ENCODE peak calls at places on chromosome 15, in six cellular contexts. J, O, R, I, U and K are unnamed samples.
A peak's percentile ranks its signal among the peaks of the same experiment; 100 is the strongest.

GRCh38 chr15:98103570-98103969 is 143.1 kb downstream of the ARRDC4 start:
- DNase-seq in I (no peak), O (no peak), R (no peak), U (no peak), J (no peak), K (no peak)

GRCh38 chr15:89908226-89908625 is 4.5 kb downstream of the ARPIN start:
- DNase-seq in I (no peak), U (no peak), J (no peak), R (no peak), O (no peak), K (no peak)

GRCh38 chr15:71564217-71564616 is 246.1 kb upstream of the NR2E3 start:
- DNase-seq in R (no peak), U (no peak), J (no peak), O (no peak), I (no peak), K (no peak)

GRCh38 chr15:77983708-77984445 is 93.6 kb downstream of the TBC1D2B start:
- DNase-seq in I (no peak), O (peak; percentile 49), J (no peak), U (peak; percentile 56), R (no peak), K (no peak)

GRCh38 chr15:28887344-28888174 is 1.8 kb downstream of the APBA2 start:
- DNase-seq in I (no peak), R (no peak), J (no peak), U (no peak), O (no peak), K (no peak)

GRCh38 chr15:89195836-89196235 is 25.5 kb downstream of the RLBP1 start:
- DNase-seq in R (no peak), O (peak; percentile 91), U (peak; percentile 58), I (no peak), J (no peak), K (no peak)

GRCh38 chr15:43867096-43867495 is 40.3 kb downstream of the WDR76 start:
- DNase-seq in R (no peak), I (no peak), J (no peak), O (no peak), U (no peak), K (no peak)

GRCh38 chr15:92631721-92632120 is 23.9 kb downstream of the FAM174B start:
- DNase-seq in U (no peak), J (no peak), O (no peak), R (no peak), I (no peak), K (no peak)

GRCh38 chr15:51075364-51075763 is 19.3 kb downstream of the TNFAIP8L3 start:
- DNase-seq in R (no peak), I (no peak), J (no peak), U (no peak), O (peak; percentile 59), K (no peak)

GRCh38 chr15:65368646-65369045 is 9.2 kb downstream of the IGDCC3 start:
- DNase-seq in J (no peak), R (no peak), U (no peak), O (no peak), I (no peak), K (no peak)

GRCh38 chr15:93929375-93930094 is 301.8 kb upstream of the MCTP2 start:
- DNase-seq in R (no peak), O (peak; percentile 98), U (no peak), J (peak; percentile 5), I (no peak), K (no peak)

GRCh38 chr15:72784233-72784876 is 797 bp upstream of the ADPGK start:
- DNase-seq in J (peak; percentile 6), O (peak; percentile 91), U (no peak), R (peak; percentile 82), I (no peak), K (no peak)

GRCh38 chr15:63524316-63525015 is 20.1 kb downstream of the USP3 start:
- DNase-seq in I (no peak), O (no peak), U (no peak), R (no peak), J (no peak), K (no peak)

GRCh38 chr15:67832031-67832551 is 6.8 kb downstream of the SKOR1 start:
- DNase-seq in U (no peak), J (peak; percentile 33), O (peak; percentile 52), R (no peak), I (no peak), K (no peak)

GRCh38 chr15:65081758-65082157 is 5.2 kb downstream of the KBTBD13 start:
- DNase-seq in O (peak; percentile 36), I (no peak), J (no peak), R (no peak), U (no peak), K (no peak)

GRCh38 chr15:29003446-29004233 is 117.9 kb downstream of the APBA2 start:
- DNase-seq in U (no peak), J (no peak), R (no peak), I (no peak), O (no peak), K (no peak)

GRCh38 chr15:91953432-91953831 is 99.9 kb downstream of the SLCO3A1 start:
- DNase-seq in O (no peak), R (no peak), J (peak; percentile 81), U (no peak), I (no peak), K (no peak)

GRCh38 chr15:91193059-91193715 is 93.1 kb downstream of the SV2B start:
- DNase-seq in R (no peak), I (no peak), U (no peak), O (no peak), J (no peak), K (no peak)

GRCh38 chr15:35738370-35738769 is 192.4 kb upstream of the DPH6 start:
- DNase-seq in R (no peak), U (no peak), I (peak; percentile 39), O (peak; percentile 72), J (no peak), K (no peak)

DNA sequence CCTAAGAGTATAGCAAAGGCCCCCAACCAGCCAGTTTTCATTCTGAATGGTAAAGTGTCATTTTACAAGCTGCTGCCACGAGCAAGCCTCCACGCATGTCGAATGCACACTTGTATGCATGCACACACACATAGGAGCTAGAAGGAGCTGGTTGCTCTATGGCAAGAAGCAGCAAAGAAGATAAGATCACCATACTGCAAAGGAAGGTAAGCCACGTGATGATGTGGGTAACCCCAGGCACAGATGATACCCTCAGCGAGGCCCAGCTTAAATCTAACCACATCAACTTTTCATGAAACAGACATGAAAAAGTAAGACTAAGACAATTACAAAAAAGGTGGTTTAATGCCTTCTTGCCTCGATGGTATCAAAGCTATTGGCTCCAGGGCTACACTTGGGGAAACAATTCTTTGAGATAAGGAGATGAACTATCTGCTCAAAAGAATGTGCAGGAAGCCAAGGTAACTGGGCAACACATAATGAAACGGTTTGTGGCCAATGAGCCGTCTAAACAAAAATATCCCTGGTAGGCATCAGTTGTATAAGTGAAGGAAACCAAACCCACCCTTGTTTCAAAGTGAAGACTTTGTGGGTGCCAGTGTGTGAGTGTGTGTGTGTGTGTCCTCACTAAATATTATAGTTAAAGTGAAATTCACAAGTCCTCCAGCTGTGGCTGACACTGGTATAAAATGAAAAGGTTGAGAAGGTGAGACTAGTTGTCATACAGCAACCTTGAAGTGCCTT is 365.7 kb upstream of the ICE2 start:
- DNase-seq in I (no peak), O (no peak), J (no peak), U (no peak), R (no peak), K (no peak)
- H3K4me1 ChIP-seq in I (no peaks in the 10 kb centered on the region), O (no peaks in the 10 kb centered on the region), J (no peaks in the 10 kb centered on the region), U (peaks cover 4% of the 10 kb centered on the region), R (no peaks in the 10 kb centered on the region), K (no peaks in the 10 kb centered on the region)

GRCh38 chr15:96323250-96324162 is 7.0 kb upstream of the NR2F2 start:
- DNase-seq in I (no peak), R (no peak), J (no peak), O (no peak), U (no peak), K (no peak)

GRCh38 chr15:96322401-96323249 is 7.9 kb upstream of the NR2F2 start:
- DNase-seq in J (no peak), R (no peak), O (peak; percentile 48), I (no peak), U (no peak), K (no peak)

GRCh38 chr15:96324900-96325299 is 5.6 kb upstream of the NR2F2 start:
- DNase-seq in J (no peak), U (no peak), R (no peak), O (no peak), I (no peak), K (no peak)

GRCh38 chr15:96325579-96326331 is 4.7 kb upstream of the NR2F2 start:
- DNase-seq in R (no peak), U (no peak), O (peak; percentile 49), J (no peak), I (peak; percentile 58), K (no peak)

DNA sequence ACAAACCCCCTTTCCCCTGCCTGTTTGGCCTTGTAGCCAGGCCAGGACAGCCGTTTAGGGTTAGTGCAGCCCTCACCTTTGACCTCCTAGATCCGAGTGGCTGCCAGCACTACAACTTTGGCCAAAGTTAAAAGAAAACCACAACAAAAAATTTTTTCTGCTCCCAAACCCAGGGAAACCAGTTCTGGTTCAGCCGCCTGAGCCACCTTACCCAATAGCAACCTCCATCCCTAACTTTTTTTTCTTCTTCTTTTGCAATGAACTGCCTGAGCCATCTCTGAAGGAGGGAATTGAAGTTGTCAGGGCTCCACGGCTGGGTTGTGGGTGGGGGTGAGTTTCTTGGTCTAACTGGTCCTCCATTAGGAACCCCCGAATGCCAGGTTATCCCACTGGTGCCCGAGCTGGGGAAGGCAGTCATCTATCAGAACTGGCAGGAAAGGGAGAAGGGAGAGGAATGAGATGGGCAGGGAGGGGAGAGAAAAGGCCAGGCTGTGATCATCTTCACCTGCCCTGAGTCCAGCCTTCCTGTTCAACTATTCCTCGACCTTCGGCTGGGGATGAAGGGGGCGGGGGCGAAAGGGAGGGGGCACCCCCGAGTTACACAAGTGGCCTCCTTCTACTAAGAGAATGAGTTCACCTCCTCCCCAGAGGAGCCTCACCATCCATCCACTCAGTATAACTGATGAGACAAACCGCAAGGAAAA is 6.2 kb upstream of the NR2F2 start:
- DNase-seq in I (peak; percentile 26), O (no peak), U (no peak), J (no peak), R (no peak), K (no peak)
- H3K27me3 ChIP-seq in I (no peaks in the 10 kb centered on the region), O (no peaks in the 10 kb centered on the region), U (peaks cover 87% of the 10 kb centered on the region), J (peaks cover 11% of the 10 kb centered on the region), R (peaks cover 100% of the 10 kb centered on the region), K (peaks cover 100% of the 10 kb centered on the region)

DNA sequence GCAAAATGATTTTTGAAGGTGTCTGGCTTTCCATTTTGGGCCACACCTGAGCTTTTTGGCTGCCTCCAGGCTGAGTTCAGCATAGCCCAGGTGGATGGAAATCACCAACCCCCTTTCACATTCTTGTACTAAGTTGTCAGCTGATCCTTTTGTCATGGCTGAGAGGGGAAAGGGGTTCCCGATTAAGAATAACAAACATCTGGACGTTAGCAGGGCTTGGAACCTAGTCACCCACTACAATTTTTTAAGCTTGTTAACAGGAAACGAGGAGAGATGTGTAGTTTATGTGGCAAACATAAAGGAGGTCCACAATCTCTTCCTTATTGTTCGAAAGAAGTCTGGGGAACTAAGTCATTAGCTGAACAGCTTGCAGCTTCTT is 4.9 kb downstream of the NR2F2 start:
- DNase-seq in U (no peak), I (no peak), O (peak; percentile 43), J (no peak), R (no peak), K (no peak)
- H3K36me3 ChIP-seq in U (peaks cover 13% of the 10 kb centered on the region), I (peaks cover 47% of the 10 kb centered on the region), O (peaks cover 48% of the 10 kb centered on the region), J (peaks cover 33% of the 10 kb centered on the region), R (no peaks in the 10 kb centered on the region), K (no peaks in the 10 kb centered on the region)

DNA sequence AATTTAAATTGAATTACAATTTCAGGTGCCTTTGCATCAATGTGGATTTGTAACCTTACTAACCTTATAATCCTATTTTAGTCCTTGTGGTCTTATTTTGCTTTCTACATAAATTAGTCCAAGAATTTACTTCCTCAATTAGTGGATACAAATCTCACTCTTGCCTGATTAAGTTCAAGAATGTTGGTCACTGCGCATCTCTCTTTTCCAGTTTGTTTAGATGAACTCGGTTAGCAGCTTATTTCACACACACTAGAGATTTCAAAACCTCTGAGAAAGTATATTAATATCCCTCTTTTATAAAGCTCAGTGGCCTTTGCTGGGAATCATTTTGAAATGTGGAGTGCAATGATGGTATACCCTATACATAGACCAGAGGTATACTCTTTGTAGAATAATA is 243.4 kb downstream of the DTWD1 start:
- DNase-seq in O (peak; percentile 21), I (no peak), J (no peak), R (no peak), U (no peak), K (no peak)
- H3K4me1 ChIP-seq in O (peaks cover 60% of the 10 kb centered on the region), I (peaks cover 11% of the 10 kb centered on the region), J (no peaks in the 10 kb centered on the region), R (no peaks in the 10 kb centered on the region), U (peaks cover 22% of the 10 kb centered on the region), K (no peaks in the 10 kb centered on the region)